ENCODE peak calls at places on chromosome X, in seven cellular contexts. O is cardiac fibroblast, W is HFF-Myc, T is BJ, J is mammary epithelial cell, N is GM12864, P is foreskin fibroblast. R is an unnamed sample.

GRCh38 chrX:125306335-125306866 is 13.3 kb upstream of the TEX13C start:
- DNase-seq in N (no peak), P (no peak), T (no peak), W (no peak), J (no peak), O (no peak), R (no peak)

GRCh38 chrX:41956027-41956426 is 32.7 kb upstream of the CASK start:
- DNase-seq in P (peak; percentile 4), O (no peak), T (no peak), N (no peak), W (no peak), J (peak; percentile 32), R (no peak)

GRCh38 chrX:51144828-51145442 is 187.7 kb upstream of the NUDT10 start:
- DNase-seq in W (no peak), T (no peak), O (peak; percentile 41), P (peak; percentile 0), N (no peak), J (peak; percentile 16), R (no peak)

GRCh38 chrX:137707348-137707747 is 141.4 kb downstream of the ZIC3 start:
- DNase-seq in N (no peak), J (no peak), W (no peak), T (no peak), O (no peak), P (no peak), R (no peak)

GRCh38 chrX:22378296-22378695 is 105.6 kb downstream of the CBLL2 start:
- DNase-seq in T (no peak), P (no peak), J (peak; percentile 23), N (no peak), O (no peak), W (no peak), R (no peak)

GRCh38 chrX:109880629-109881028 is 122.3 kb upstream of the TMEM164 start:
- DNase-seq in P (no peak), N (peak; percentile 39), J (no peak), O (no peak), T (no peak), W (no peak), R (no peak)

GRCh38 chrX:10582215-10582733 is 38.1 kb downstream of the MID1 start:
- DNase-seq in P (no peak), W (no peak), N (no peak), O (peak; percentile 58), J (no peak), T (no peak), R (no peak)

GRCh38 chrX:119417842-119418241 is 18.7 kb downstream of the SLC25A43 start:
- DNase-seq in O (peak; percentile 17), N (no peak), T (no peak), P (peak; percentile 21), W (no peak), J (no peak), R (no peak)

GRCh38 chrX:150575415-150575814 is 7.0 kb downstream of the MTM1 start:
- DNase-seq in P (peak; percentile 60), N (no peak), J (peak; percentile 96), T (no peak), W (no peak), O (peak; percentile 10), R (no peak)

DNA sequence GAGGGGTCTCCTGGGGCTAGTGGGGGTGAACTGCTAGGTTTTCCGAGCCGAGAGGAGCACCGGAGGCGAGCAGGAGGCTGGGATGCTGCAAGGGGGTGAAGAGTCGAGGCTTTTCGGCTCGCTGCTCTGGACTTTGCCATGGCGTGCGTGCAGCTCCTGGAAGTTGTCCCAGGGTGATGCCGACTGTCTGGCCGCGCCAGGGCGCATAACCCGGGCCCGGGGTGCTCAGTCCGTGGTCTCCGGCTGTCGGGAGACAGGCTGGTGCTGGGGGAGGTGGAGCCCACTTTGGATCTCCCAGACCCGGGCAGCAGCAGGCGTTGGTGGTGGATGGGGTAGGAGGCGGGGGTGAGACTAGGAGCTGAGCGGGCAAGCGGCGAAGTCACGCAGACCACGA is 777 bp downstream of the GRIA3 start:
- DNase-seq in N (no peak), O (no peak), J (no peak), W (no peak), P (peak; percentile 55), T (no peak), R (no peak)
- H3K4me3 ChIP-seq in N (peak overlapping the region; percentile 23), O (peak overlapping the region; percentile 21), J (no peak overlapping the region), W (peak overlapping the region; percentile 44), P (peak overlapping the region; percentile 80), T (peak overlapping the region; percentile 66), R (peak overlapping the region; percentile 38)

GRCh38 chrX:87664381-87664780 is 146.8 kb downstream of the KLHL4 start:
- DNase-seq in W (no peak), O (peak; percentile 60), N (no peak), T (no peak), J (peak; percentile 18), P (peak; percentile 0), R (peak; percentile 27)
- TF ChIP-seq CTCF in W (no peak), O (no peak), N (peak; percentile 2), T (no peak), J (peak; percentile 46), P (no peak), R (peak; percentile 20)

GRCh38 chrX:50107470-50107869 is 93.3 kb downstream of the AKAP4 start:
- DNase-seq in O (no peak), W (no peak), T (no peak), J (peak; percentile 63), P (no peak), N (no peak), R (no peak)
- H3K4me3 ChIP-seq in O (no peak overlapping the region), W (no peak overlapping the region), T (no peak overlapping the region), J (no peak overlapping the region), P (no peak overlapping the region), N (no peak overlapping the region), R (no peak overlapping the region)

GRCh38 chrX:2626750-2627149 is 64.3 kb upstream of the CD99 start:
- DNase-seq in O (no peak), P (no peak), T (no peak), N (no peak), J (no peak), W (no peak), R (no peak)

GRCh38 chrX:2631743-2632532 is 59.2 kb upstream of the CD99 start:
- DNase-seq in T (no peak), W (no peak), J (no peak), N (no peak), P (no peak), O (no peak), R (no peak)

GRCh38 chrX:2628751-2629315 is 62.3 kb upstream of the CD99 start:
- DNase-seq in T (no peak), O (no peak), J (no peak), P (no peak), N (no peak), W (no peak), R (no peak)

GRCh38 chrX:2629316-2630168 is 61.6 kb upstream of the CD99 start:
- DNase-seq in J (no peak), W (no peak), P (no peak), N (no peak), T (no peak), O (no peak), R (no peak)

GRCh38 chrX:2627272-2627867 is 63.7 kb upstream of the CD99 start:
- DNase-seq in O (peak; percentile 61), T (no peak), W (peak; percentile 15), J (peak; percentile 16), P (peak; percentile 30), N (no peak), R (no peak)
- TF ChIP-seq CTCF in O (peak; percentile 69), T (peak; percentile 56), W (peak; percentile 64), J (peak; percentile 32), P (peak; percentile 48), N (peak; percentile 75), R (peak; percentile 56)

GRCh38 chrX:18676050-18676449 is 4.1 kb upstream of the RS1 start:
- DNase-seq in P (no peak), J (no peak), N (no peak), O (no peak), W (no peak), T (no peak), R (no peak)
- H3K4me3 ChIP-seq in P (no peak overlapping the region), J (no peak overlapping the region), N (no peak overlapping the region), O (no peak overlapping the region), W (no peak overlapping the region), T (no peak overlapping the region), R (no peak overlapping the region)

R was measured in astrocyte of the cerebellum.